ENCODE peak calls at places on chromosomes 7 and 10, in nine cellular contexts. D, E, Z, C, K, V, H, S and N are unnamed samples. For H3K36me3, the result is how much of the 10 kb centered on the place peaks cover.

GRCh38 chr10:84200537-84201243 is 6.4 kb downstream of the CDHR1 start:
- DNase-seq in E (no peak), K (no peak), V (no peak), Z (no peak), D (no peak), H (no peak), S (no peak), C (no peak), N (no peak)

GRCh38 chr10:115706482-115707076 is 566.4 kb downstream of the GFRA1 start:
- DNase-seq in E (no peak), K (no peak), V (peak), D (no peak), H (peak), S (no peak), Z (peak), C (no peak), N (no peak)

GRCh38 chr7:111475959-111476358 is 86.3 kb downstream of the IMMP2L start:
- DNase-seq in H (no peak), K (no peak), D (no peak), E (no peak), Z (no peak), C (no peak), V (no peak), S (no peak), N (no peak)

GRCh38 chr7:104943502-104944343 is 70.3 kb upstream of the KMT2E start:
- DNase-seq in D (peak), S (peak), E (peak), K (no peak), V (peak), H (peak), Z (no peak), C (peak), N (peak)

GRCh38 chr10:30472414-30473155 is 38.6 kb downstream of the MAP3K8 start:
- DNase-seq in H (no peak), D (no peak), C (no peak), V (no peak), Z (no peak), E (no peak), S (no peak), K (no peak), N (no peak)

GRCh38 chr7:29163854-29164253 is 17.5 kb upstream of the CPVL start:
- DNase-seq in H (no peak), Z (no peak), V (no peak), K (no peak), D (no peak), E (no peak), C (no peak), S (no peak), N (no peak)

GRCh38 chr7:7738177-7738576 is 19.8 kb upstream of the RPA3 start:
- DNase-seq in H (no peak), D (no peak), K (no peak), E (no peak), Z (no peak), S (no peak), V (no peak), C (no peak), N (no peak)

GRCh38 chr7:97390915-97391593 is 273.6 kb downstream of the SDHAF3 start:
- DNase-seq in S (no peak), C (no peak), E (no peak), Z (no peak), K (no peak), H (no peak), V (no peak), D (no peak), N (no peak)

GRCh38 chr10:133012573-133013359 is 70.4 kb upstream of the CFAP46 start:
- DNase-seq in D (no peak), Z (no peak), C (peak), S (no peak), K (no peak), H (peak), V (no peak), E (peak), N (no peak)

GRCh38 chr7:135714534-135715009 is 13.4 kb downstream of the SLC13A4 start:
- DNase-seq in K (no peak), H (no peak), D (no peak), V (peak), C (no peak), S (no peak), Z (peak), E (no peak), N (peak)

GRCh38 chr10:4687397-4687796 is 138.6 kb upstream of the AKR1E2 start:
- DNase-seq in C (no peak), Z (no peak), D (no peak), K (no peak), H (no peak), V (peak), E (no peak), S (no peak), N (no peak)

GRCh38 chr7:36583318-36583717 is 141.0 kb downstream of the AOAH start:
- DNase-seq in S (no peak), C (no peak), H (no peak), Z (peak), V (peak), K (no peak), D (no peak), E (no peak), N (no peak)

GRCh38 chr10:120927352-120927751 is 76.2 kb downstream of the WDR11 start:
- DNase-seq in E (no peak), H (no peak), Z (no peak), C (no peak), D (no peak), S (no peak), V (no peak), K (no peak), N (no peak)

GRCh38 chr10:94991243-94991888 is 52.9 kb downstream of the CYP2C9 start:
- DNase-seq in Z (no peak), K (no peak), S (no peak), H (no peak), D (no peak), E (no peak), C (no peak), V (peak), N (no peak)

DNA sequence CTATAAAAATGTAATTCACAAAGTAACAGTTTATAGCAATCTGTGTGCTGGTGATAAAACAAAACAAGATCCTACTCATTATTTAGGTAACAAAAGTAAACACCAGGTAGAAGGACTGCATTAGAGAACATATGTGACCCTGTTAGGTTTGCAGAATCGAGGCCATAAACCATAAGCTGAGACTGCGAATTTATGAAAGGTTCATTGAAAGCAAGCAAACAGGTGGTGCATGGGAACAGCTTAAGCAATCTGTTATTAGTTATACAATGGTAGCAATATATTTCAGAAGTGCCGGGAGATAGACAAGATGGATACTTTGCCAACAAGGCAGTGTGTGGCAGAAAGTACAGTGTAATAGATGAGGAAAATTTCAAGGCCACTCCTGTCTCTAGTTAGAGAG is 23.5 kb upstream of the FAM133B start:
- DNase-seq in D (no peak), E (no peak), V (no peak), K (no peak), S (no peak), Z (no peak), C (no peak), H (no peak), N (no peak)
- H3K36me3 ChIP-seq in D (under half), E (under half), V (under half), K (under half), S (under half), Z (under half), C (under half), H (under half), N (under half)

DNA sequence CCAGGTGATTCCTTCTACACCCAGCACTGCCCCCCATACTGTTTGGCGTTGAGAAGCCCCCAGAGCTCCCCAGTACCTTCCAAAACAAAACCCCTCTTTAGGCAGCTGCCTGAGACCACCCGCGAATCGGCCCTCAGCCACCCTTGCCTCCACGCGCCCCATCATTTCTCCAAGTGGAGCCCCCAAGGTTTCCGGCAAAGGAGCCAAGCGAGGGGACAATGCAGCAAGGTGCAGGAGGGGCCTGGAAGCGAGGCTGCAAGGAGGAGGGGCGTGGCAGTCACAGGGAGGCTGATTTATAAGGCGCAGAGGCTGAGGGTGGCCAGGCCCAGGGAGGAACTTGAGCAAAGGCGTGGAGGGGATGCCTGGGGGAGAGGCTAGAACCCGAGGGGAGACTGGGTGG is 16.1 kb downstream of the SLC29A3 start:
- DNase-seq in K (no peak), C (peak), S (no peak), H (no peak), V (no peak), Z (no peak), E (no peak), D (no peak), N (no peak)
- H3K4me3 ChIP-seq in K (no peak), C (no peak), S (no peak), H (no peak), V (no peak), Z (no peak), E (no peak), D (no peak), N (no peak)

DNA sequence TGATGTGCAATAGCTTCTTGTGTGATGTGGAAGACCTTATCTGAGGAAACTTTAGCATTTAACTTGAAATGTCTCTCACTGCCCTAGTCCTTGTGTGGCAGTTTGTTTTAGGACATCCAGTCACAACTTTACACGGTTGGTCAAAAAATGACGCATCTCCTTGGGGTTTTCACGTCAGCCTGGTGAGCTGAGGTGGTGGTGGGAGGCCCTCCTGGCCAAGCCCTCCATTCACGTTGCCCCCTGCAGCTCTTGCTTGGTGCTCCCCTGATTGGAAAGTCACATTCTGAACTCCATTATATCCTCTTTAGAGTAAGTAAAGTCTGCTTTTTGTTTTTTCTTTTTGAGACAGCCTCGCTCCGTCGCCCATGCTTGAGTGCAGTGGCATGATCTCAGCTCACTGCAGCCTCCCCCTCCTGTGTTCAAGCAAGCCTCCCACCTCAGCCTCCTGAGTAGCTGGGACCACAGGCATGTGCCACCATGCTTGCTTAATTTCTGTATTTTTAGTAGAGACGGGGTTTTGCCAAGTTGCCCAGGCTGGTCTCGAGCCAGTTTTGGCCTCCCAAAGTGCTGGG is 7.5 kb downstream of the PGAM1 start:
- DNase-seq in S (no peak), E (no peak), D (no peak), K (no peak), C (no peak), V (no peak), H (no peak), Z (no peak), N (no peak)
- H3K36me3 ChIP-seq in S (under half), E (half or more), D (under half), K (under half), C (half or more), V (under half), H (under half), Z (under half), N (half or more)

GRCh38 chr10:3034611-3035010 is 32.7 kb upstream of the PFKP start:
- DNase-seq in E (no peak), K (no peak), D (no peak), V (no peak), S (no peak), C (no peak), Z (no peak), H (no peak), N (no peak)

GRCh38 chr10:3033925-3034324 is 33.4 kb upstream of the PFKP start:
- DNase-seq in S (no peak), Z (peak), V (no peak), E (no peak), K (no peak), H (no peak), D (no peak), C (no peak), N (no peak)

GRCh38 chr10:3036155-3036554 is 31.2 kb upstream of the PFKP start:
- DNase-seq in E (no peak), V (no peak), C (no peak), H (no peak), Z (no peak), K (no peak), S (no peak), D (no peak), N (no peak)

GRCh38 chr10:3037182-3037581 is 30.2 kb upstream of the PFKP start:
- DNase-seq in E (no peak), S (no peak), K (no peak), V (no peak), Z (no peak), H (no peak), D (no peak), C (no peak), N (no peak)

GRCh38 chr10:3036605-3037004 is 30.7 kb upstream of the PFKP start:
- DNase-seq in Z (no peak), S (no peak), D (no peak), V (no peak), H (no peak), E (no peak), K (no peak), C (no peak), N (no peak)
- H3K4me3 ChIP-seq in Z (no peak), S (no peak), D (no peak), V (no peak), H (no peak), E (no peak), K (no peak), C (no peak), N (no peak)

GRCh38 chr7:22943997-22944396 is 69.9 kb downstream of the HYCC1 start:
- DNase-seq in K (no peak), V (peak), Z (peak), C (no peak), D (no peak), E (peak), H (no peak), S (no peak), N (no peak)
- H3K36me3 ChIP-seq in K (under half), V (under half), Z (under half), C (under half), D (under half), E (under half), H (under half), S (under half), N (under half)

GRCh38 chr10:48365668-48366067 is 59.2 kb downstream of the MAPK8 start:
- DNase-seq in Z (no peak), C (no peak), H (no peak), K (no peak), D (no peak), V (peak), E (no peak), S (no peak), N (no peak)
- H3K4me3 ChIP-seq in Z (no peak), C (no peak), H (no peak), K (no peak), D (no peak), V (no peak), E (no peak), S (no peak), N (no peak)

DNA sequence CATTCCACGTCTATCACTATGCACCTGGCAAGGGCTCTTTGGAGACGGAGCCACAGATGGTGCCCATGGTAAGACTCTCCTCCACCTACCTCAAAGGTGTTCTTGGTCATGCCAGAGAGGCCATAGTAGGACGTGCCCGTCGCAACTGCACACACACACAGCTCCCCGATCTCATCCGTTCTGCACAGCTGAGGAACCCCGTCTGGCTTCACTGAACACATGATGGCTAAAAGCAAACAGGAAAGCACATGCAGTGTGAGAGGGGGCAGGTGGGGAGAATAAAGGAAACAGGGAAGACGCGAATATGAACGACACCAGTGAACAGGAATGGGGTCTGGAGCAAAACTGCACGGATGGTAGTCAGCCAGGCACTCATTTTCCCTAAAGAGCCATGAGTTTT is 230.9 kb downstream of the ZMYND11 start:
- DNase-seq in V (no peak), C (no peak), H (no peak), K (no peak), D (no peak), E (no peak), Z (no peak), S (no peak), N (no peak)
- H3K36me3 ChIP-seq in V (under half), C (under half), H (under half), K (under half), D (under half), E (half or more), Z (under half), S (under half), N (under half)

GRCh38 chr7:150514748-150515222 is at the start of gene GIMAP7:
- DNase-seq in K (no peak), C (no peak), E (peak), D (peak), H (no peak), Z (no peak), V (no peak), S (no peak), N (no peak)
- H3K4me3 ChIP-seq in K (no peak), C (peak), E (peak), D (peak), H (no peak), Z (no peak), V (no peak), S (peak), N (no peak)

DNA sequence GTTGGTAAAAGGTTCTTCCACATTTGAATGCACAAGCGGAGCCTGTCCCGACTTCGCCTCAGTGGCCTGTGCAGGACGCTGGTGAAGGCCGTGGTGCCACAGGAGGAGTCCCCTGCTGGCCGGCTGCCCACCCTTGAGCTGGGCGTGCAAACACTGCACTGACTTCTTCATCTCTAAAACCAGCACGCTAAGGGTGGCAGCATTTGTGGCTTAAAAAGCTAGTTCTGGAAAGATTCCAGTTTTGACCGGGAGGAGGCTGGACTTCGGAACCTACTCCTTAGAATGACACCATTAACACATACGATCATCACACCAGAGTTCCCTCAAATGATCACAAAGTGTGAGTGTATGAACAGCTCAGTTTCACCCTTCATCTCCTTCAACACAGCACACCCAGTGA is 102.4 kb downstream of the SMURF1 start:
- DNase-seq in E (no peak), D (no peak), C (no peak), K (peak), Z (no peak), S (no peak), V (no peak), H (peak), N (no peak)
- H3K36me3 ChIP-seq in E (half or more), D (under half), C (half or more), K (under half), Z (under half), S (under half), V (under half), H (under half), N (half or more)